ENCODE peak calls at places on chromosomes 13 and 19, in seven cellular contexts. I, L, X, A, E, V and U are unnamed samples.

GRCh38 chr13:98041081-98041820 is 87.8 kb downstream of the IPO5 start:
- DNase-seq in I (no peak), L (no peak), X (no peak), A (no peak), E (no peak), V (no peak), U (no peak)

GRCh38 chr13:34926513-34926912 is 15.6 kb upstream of the NBEA start:
- DNase-seq in I (no peak), L (peak), X (peak), A (no peak), E (no peak), V (no peak), U (no peak)

GRCh38 chr19:6743071-6743470 is 3.6 kb downstream of the TRIP10 start:
- DNase-seq in I (no peak), L (no peak), X (no peak), A (no peak), E (no peak), V (no peak), U (no peak)

GRCh38 chr13:41603917-41604316 is 146.6 kb downstream of the RGCC start:
- DNase-seq in I (no peak), L (peak), X (no peak), A (no peak), E (no peak), V (no peak), U (no peak)

GRCh38 chr13:51518847-51519246 is 65.4 kb upstream of the WDFY2 start:
- DNase-seq in I (peak), L (no peak), X (no peak), A (no peak), E (no peak), V (no peak), U (no peak)

GRCh38 chr19:44748426-44749254 is at the start of gene BCL3:
- DNase-seq in I (peak), L (peak), X (peak), A (peak), E (peak), V (no peak), U (no peak)

GRCh38 chr13:111361046-111361872 is 40.8 kb downstream of the TEX29 start:
- DNase-seq in I (no peak), L (no peak), X (no peak), A (no peak), E (no peak), V (no peak), U (no peak)

GRCh38 chr19:46287585-46287984 is 9.3 kb upstream of the HIF3A start:
- DNase-seq in I (no peak), L (no peak), X (no peak), A (no peak), E (no peak), V (no peak), U (no peak)

GRCh38 chr13:27549406-27549981 is 70.8 kb downstream of the LNX2 start:
- DNase-seq in I (peak), L (no peak), X (no peak), A (no peak), E (no peak), V (no peak), U (no peak)

GRCh38 chr13:98285317-98285716 is 108.2 kb upstream of the RNF113B start:
- DNase-seq in I (no peak), L (no peak), X (no peak), A (no peak), E (no peak), V (no peak), U (no peak)

GRCh38 chr19:7197760-7198696 is 96.2 kb downstream of the INSR start:
- DNase-seq in I (peak), L (peak), X (peak), A (peak), E (peak), V (peak), U (peak)

GRCh38 chr13:40379794-40380608 is 286.4 kb downstream of the FOXO1 start:
- DNase-seq in I (no peak), L (no peak), X (no peak), A (no peak), E (no peak), V (no peak), U (no peak)
- H3K4me3 ChIP-seq in I (no peak), L (no peak), X (no peak), A (no peak), E (no peak), V (peak), U (no peak)

GRCh38 chr13:81636120-81636519 is 1295.2 kb upstream of the SPRY2 start:
- DNase-seq in I (no peak), L (no peak), X (no peak), A (no peak), E (no peak), V (no peak), U (no peak)

DNA sequence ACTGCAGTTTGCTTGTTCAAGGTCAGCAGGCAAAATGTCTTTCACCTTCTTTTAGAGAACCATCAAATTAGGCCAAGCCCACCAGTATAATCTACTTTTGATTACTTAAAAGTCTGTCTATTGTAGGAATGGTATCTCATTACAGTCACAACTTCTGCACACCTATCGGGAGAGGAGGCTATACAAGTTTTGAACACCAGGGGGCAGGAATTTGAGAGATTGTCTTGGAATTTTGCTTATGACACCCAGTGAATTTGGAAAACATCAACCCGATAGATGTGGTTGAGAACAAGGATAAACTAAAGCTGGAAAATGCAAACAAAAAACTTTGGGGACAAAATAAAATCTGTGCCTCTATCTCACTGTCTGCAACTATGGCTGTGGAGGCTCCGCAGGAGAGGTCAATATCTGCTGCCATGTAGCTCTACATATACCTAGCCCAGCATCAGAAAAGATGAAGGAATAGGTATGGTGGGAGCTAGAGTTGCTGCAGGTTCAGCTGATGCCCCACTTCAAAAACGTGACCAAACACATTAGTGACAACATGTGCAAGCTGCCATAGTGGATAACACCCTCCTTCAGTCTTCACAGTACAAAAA is 1299.2 kb upstream of the SPRY2 start:
- DNase-seq in I (peak), L (no peak), X (no peak), A (no peak), E (peak), V (no peak), U (no peak)
- TF ChIP-seq CTCF in I (peak), L (peak), X (peak), A (no peak), E (peak), V (peak), U (peak)

GRCh38 chr19:13835791-13836723 is 40.8 kb downstream of the ZSWIM4 start:
- DNase-seq in I (peak), L (peak), X (no peak), A (no peak), E (no peak), V (no peak), U (no peak)

GRCh38 chr19:13839938-13840750 is 36.8 kb upstream of the NANOS3 start:
- DNase-seq in I (peak), L (peak), X (no peak), A (no peak), E (no peak), V (no peak), U (no peak)

GRCh38 chr19:13838943-13839192 is 38.1 kb upstream of the NANOS3 start:
- DNase-seq in I (peak), L (no peak), X (no peak), A (no peak), E (no peak), V (no peak), U (no peak)

GRCh38 chr19:13839193-13839937 is 37.6 kb upstream of the NANOS3 start:
- DNase-seq in I (peak), L (peak), X (no peak), A (peak), E (no peak), V (no peak), U (peak)

GRCh38 chr19:13838071-13838942 is 38.6 kb upstream of the NANOS3 start:
- DNase-seq in I (no peak), L (peak), X (no peak), A (no peak), E (no peak), V (no peak), U (no peak)
- H3K4me3 ChIP-seq in I (no peak), L (peak), X (no peak), A (no peak), E (no peak), V (peak), U (peak)

DNA sequence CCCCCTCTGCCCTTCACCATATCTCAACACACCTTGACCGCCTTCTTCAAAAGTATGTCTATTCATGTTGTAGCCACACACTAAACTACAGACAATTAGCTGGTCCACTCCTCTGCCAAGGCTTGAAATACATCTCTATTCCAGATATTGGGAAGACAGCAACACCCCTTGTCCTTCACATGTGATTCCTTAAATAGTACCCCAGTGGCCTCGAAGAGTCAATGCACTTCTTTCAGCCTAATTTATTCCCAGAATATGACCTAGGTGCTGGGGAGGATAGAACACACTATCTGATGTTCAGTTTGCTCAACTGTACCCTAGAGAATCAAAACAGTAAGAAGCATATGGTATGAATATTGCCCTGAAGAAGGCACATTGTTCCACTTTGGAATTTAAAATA is 82.4 kb upstream of the DACH1 start:
- DNase-seq in I (no peak), L (no peak), X (no peak), A (no peak), E (no peak), V (no peak), U (no peak)
- TF ChIP-seq CTCF in I (no peak), L (no peak), X (no peak), A (no peak), E (no peak), V (no peak), U (no peak)